ENCODE peak calls at places on chromosomes 5 and 9, in four cellular contexts. R, N, K and V are unnamed samples.

GRCh38 chr5:142872795-142873194 is 102.6 kb downstream of the ARHGAP26 start:
- DNase-seq in R (no peak), N (no peak), K (no peak), V (peak)

GRCh38 chr5:5139358-5140050 is 626 bp upstream of the ADAMTS16 start:
- DNase-seq in R (peak), N (no peak), K (no peak), V (no peak)

GRCh38 chr9:123411191-123411590 is 55.2 kb downstream of the CRB2 start:
- DNase-seq in R (no peak), N (no peak), K (no peak), V (no peak)

GRCh38 chr9:13707635-13708410 is 428.3 kb upstream of the MPDZ start:
- DNase-seq in R (no peak), N (no peak), K (no peak), V (peak)

GRCh38 chr5:165393839-165394238 is 1888.4 kb downstream of the MAT2B start:
- DNase-seq in R (no peak), N (no peak), K (no peak), V (no peak)

GRCh38 chr9:13457795-13458194 is 178.3 kb upstream of the MPDZ start:
- DNase-seq in R (no peak), N (no peak), K (no peak), V (no peak)

GRCh38 chr9:28264368-28264767 is 691.1 kb upstream of the C9orf72 start:
- DNase-seq in R (no peak), N (no peak), K (no peak), V (peak)

GRCh38 chr9:121009657-121010056 is 40.4 kb downstream of the C5 start:
- DNase-seq in R (no peak), N (no peak), K (no peak), V (no peak)

GRCh38 chr9:12775963-12776774 is 1.3 kb downstream of the LURAP1L start:
- DNase-seq in R (peak), N (peak), K (peak), V (peak)

GRCh38 chr5:172407861-172408260 is 46.5 kb downstream of the SH3PXD2B start:
- DNase-seq in R (peak), N (no peak), K (peak), V (peak)

GRCh38 chr9:70410368-70410767 is 4.1 kb downstream of the KLF9 start:
- DNase-seq in R (no peak), N (no peak), K (no peak), V (no peak)

GRCh38 chr5:134145779-134146581 is 30.8 kb downstream of the SKP1 start:
- DNase-seq in R (peak), N (peak), K (no peak), V (peak)

GRCh38 chr5:164204338-164204946 is 699.0 kb downstream of the MAT2B start:
- DNase-seq in R (no peak), N (no peak), K (peak), V (peak)

GRCh38 chr9:800561-800960 is 40.9 kb upstream of the DMRT1 start:
- DNase-seq in R (no peak), N (no peak), K (no peak), V (no peak)

GRCh38 chr5:59666709-59667108 is 226.8 kb downstream of the PDE4D start:
- DNase-seq in R (no peak), N (no peak), K (no peak), V (no peak)

GRCh38 chr5:169150108-169150507 is 150.8 kb downstream of the SLIT3 start:
- DNase-seq in R (no peak), N (no peak), K (no peak), V (no peak)

GRCh38 chr5:57989378-57989777 is 470.5 kb downstream of the PLK2 start:
- DNase-seq in R (no peak), N (no peak), K (no peak), V (peak)

GRCh38 chr5:150671509-150672236 is 10.6 kb downstream of the MYOZ3 start:
- DNase-seq in R (no peak), N (no peak), K (no peak), V (no peak)

GRCh38 chr5:159972538-159973362 is 36.2 kb upstream of the TTC1 start:
- DNase-seq in R (no peak), N (no peak), K (no peak), V (no peak)

GRCh38 chr9:133702798-133703570 is 35.2 kb downstream of the SARDH start:
- DNase-seq in R (no peak), N (no peak), K (no peak), V (no peak)

GRCh38 chr5:143428155-143428554 is 24.7 kb upstream of the NR3C1 start:
- DNase-seq in R (no peak), N (no peak), K (no peak), V (no peak)

GRCh38 chr5:765948-766631 is 18.4 kb downstream of the ZDHHC11B start:
- DNase-seq in R (no peak), N (no peak), K (no peak), V (no peak)

GRCh38 chr5:75567710-75568109 is 43.5 kb upstream of the ANKDD1B start:
- DNase-seq in R (no peak), N (no peak), K (no peak), V (peak)

GRCh38 chr9:125631391-125632085 is 75.5 kb downstream of the MAPKAP1 start:
- DNase-seq in R (no peak), N (no peak), K (no peak), V (peak)

GRCh38 chr9:8769153-8769552 is 969.6 kb upstream of the DMAC1 start:
- DNase-seq in R (no peak), N (no peak), K (no peak), V (no peak)

GRCh38 chr5:76256116-76256889 is 146.8 kb upstream of the IQGAP2 start:
- DNase-seq in R (peak), N (peak), K (peak), V (peak)

GRCh38 chr5:163459465-163459887 is 426 bp downstream of the NUDCD2 start:
- DNase-seq in R (no peak), N (no peak), K (no peak), V (peak)

GRCh38 chr5:72210913-72211670 is 103.8 kb downstream of the MAP1B start:
- DNase-seq in R (peak), N (peak), K (peak), V (peak)

GRCh38 chr5:150582281-150582791 is 58.1 kb upstream of the SYNPO start:
- DNase-seq in R (peak), N (no peak), K (no peak), V (no peak)

GRCh38 chr9:126391713-126392661 is 65.4 kb downstream of the MVB12B start:
- DNase-seq in R (no peak), N (no peak), K (no peak), V (no peak)

GRCh38 chr5:121640298-121640697 is 211.4 kb upstream of the FTMT start:
- DNase-seq in R (no peak), N (no peak), K (no peak), V (no peak)

GRCh38 chr9:131275332-131276106 is 791 bp downstream of the FAM78A start:
- DNase-seq in R (no peak), N (no peak), K (no peak), V (no peak)

GRCh38 chr5:102223542-102224444 is 72.3 kb downstream of the SLCO4C1 start:
- DNase-seq in R (no peak), N (peak), K (no peak), V (peak)

GRCh38 chr5:40605295-40605958 is 74.3 kb upstream of the PTGER4 start:
- DNase-seq in R (no peak), N (no peak), K (no peak), V (peak)

DNA sequence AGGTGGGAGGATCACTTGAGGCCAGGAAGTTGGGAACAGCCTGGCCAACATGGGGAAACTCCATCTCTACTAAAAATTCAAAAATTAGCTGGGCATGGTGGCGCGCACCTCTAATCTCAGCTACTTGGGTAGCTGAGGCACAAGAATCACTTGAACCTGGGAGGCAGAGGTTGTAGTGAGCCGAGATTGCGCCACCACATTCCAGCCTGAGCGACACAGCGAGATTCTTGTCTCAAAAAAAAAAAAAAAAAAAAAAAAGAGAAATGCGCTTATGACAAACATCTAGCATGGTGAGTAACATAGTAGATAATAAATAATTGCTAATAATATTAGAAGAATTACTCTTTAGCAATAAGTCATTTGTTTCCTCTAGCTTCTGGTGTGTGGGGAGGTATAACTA is 25.9 kb downstream of the RUSC2 start:
- DNase-seq in R (no peak), N (no peak), K (no peak), V (peak)
- H3K4me3 ChIP-seq in R (no peak), N (no peak), K (no peak), V (no peak)

DNA sequence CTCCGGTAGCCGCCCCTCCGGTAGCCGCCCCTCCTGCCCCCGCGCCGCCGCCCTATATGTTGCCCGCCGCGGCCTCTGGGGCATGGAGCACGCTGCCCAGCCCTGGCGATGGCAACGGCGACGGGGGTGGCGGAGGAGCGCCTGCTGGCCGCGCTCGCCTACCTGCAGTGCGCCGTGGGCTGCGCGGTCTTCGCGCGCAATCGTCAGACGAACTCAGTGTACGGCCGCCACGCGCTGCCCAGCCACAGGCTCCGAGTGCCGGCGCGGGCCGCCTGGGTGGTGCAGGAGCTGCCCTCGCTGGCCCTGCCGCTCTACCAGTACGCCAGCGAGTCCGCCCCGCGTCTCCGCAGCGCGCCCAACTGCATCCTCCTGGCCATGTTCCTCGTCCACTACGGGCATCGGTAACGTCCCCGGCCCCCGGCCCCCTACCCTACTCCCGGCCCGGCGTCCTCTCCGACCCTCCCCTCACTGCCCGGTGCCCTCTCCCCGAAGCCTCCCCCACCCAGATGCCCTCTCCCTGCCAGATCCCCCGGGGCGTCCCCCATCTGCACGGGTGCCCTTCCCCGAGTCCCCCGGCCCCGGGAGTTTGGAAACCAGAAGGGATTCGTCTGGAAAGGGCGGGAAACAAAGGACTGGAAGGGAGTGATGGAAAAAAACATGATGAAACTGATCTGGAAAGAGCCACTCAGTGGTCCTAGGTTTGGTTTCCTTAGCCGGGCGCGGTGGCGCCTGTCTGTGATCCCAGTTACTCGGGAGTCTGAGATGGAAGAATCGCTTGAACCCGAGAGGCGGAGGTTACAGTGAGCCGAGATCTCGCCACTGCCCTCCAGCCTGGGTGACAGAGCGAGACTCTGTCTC is 458 bp downstream of the SRD5A1 start:
- DNase-seq in R (no peak), N (no peak), K (no peak), V (peak)
- TF ChIP-seq CTCF in R (no peak), N (no peak), K (no peak), V (peak)

GRCh38 chr5:132526290-132526973 is 16.9 kb downstream of the IL5 start:
- DNase-seq in R (peak), N (peak), K (no peak), V (peak)
- H3K4me3 ChIP-seq in R (no peak), N (no peak), K (no peak), V (no peak)

DNA sequence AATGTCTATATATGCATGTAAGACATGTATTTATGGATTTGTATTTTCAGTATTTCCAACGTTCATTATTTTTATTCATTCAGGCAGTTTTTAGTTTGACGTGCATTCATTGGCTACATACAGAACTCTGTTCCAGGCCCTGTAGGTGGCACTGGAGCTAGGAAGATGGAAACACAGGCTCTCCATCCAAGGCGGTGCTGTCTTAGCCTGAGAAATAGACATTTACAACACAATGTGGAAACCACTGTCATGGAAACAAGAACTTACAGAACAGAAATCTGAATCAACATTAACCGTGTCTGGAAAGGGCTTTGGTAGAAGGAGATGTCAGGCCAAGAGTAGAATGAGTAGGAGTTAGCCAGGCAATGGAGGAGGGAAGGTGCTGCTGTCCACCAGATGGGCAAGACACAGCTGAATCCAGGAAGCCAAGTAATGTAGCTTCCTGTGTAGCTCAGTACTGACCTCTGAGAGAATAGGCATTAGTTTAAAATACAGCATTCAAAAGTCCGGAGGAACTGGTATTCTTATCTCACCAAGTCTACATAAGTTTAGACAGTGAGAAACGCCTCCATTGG is 388.7 kb upstream of the CDH6 start:
- DNase-seq in R (no peak), N (no peak), K (no peak), V (peak)
- TF ChIP-seq CTCF in R (no peak), N (no peak), K (no peak), V (peak)

GRCh38 chr9:93826209-93826608 is 128.9 kb downstream of the BARX1 start:
- DNase-seq in R (no peak), N (no peak), K (no peak), V (no peak)

GRCh38 chr9:93825348-93826115 is 129.6 kb downstream of the BARX1 start:
- DNase-seq in R (no peak), N (no peak), K (no peak), V (no peak)

GRCh38 chr9:93827545-93828330 is 127.4 kb downstream of the BARX1 start:
- DNase-seq in R (no peak), N (peak), K (peak), V (peak)

GRCh38 chr9:93828331-93829097 is 126.6 kb downstream of the BARX1 start:
- DNase-seq in R (no peak), N (no peak), K (no peak), V (no peak)

DNA sequence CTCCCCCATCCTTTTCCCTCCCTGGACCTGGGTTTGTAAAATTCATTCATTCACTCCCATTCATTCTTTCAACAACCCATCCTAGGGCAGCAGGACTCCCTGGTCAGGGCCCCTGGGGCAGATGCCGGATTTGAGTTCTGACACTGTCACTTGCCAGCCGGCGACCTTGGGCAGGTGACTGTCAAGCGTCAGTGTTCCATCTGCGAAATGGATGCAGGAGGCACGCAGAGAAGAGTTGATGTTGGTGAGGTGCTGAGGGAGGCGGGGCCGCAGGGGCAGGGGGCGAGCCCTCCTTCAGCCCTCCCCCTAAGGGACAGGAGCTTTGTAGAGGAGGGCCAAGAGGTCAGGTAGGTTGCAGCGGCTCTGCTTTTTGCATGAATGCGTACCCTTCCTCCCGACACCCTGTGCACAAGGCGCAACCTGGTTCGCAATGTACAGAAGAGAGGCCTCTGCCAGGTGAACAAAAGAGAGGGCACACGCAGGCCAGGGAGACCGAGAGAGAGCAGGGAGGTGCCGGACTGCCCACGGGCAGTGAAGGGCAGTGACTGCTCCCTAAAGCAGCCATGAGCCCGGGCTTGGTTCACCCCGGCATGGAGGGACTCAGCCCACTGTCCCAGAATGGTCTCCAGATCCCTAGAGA is 128.1 kb downstream of the BARX1 start:
- DNase-seq in R (no peak), N (no peak), K (no peak), V (no peak)
- H3K4me3 ChIP-seq in R (no peak), N (no peak), K (no peak), V (no peak)

DNA sequence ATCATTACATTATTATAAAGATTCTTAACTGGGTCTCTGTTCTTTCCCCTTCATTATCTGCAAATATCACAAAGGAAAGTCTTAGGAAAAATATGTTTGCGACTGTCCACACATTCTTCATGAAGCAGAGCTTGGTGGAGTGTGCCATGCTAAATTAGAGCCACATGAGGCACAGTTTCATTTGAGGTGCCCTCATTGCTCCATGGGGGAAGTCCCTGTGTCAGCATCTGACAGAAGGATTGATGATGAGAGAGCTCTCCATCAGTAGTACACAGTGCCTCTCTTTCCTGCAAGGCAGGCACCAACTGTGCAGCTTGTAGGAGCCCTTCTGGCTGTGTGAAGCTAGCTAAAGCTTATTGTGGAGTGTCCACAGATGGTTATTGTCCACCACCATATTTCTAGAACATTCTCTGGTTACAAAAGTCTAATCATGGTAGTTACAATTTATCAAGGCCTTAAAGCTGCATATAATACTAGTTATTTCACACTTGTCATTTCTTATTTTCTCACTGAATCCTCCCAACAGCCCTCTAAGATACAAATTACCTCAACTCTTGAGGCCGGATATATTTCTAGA is 63.9 kb downstream of the C9orf152 start:
- DNase-seq in R (no peak), N (no peak), K (no peak), V (no peak)
- TF ChIP-seq CTCF in R (no peak), N (no peak), K (no peak), V (no peak)